ENCODE peak calls at places on chromosomes 13 and 19, in seven cellular contexts. M is esophagus squamous epithelium; I is AG04450; S is WERI-Rb-1; D is H9; K is SJSA1; P is naive thymus-derived CD4-positive, alpha-beta T cell. E is an unnamed sample. For H3K9me3, the result is how much of the 10 kb centered on the place peaks cover.

GRCh38 chr13:41064493-41064892 is 3.2 kb downstream of the WBP4 start:
- DNase-seq in K (no peak), D (no peak), I (peak), S (no peak), P (no peak), M (no peak), E (no peak)

GRCh38 chr13:100984349-100984748 is 309.8 kb upstream of the TMTC4 start:
- DNase-seq in S (no peak), P (no peak), D (no peak), K (no peak), I (no peak), M (no peak), E (no peak)

GRCh38 chr19:52622261-52622660 is 15.9 kb downstream of the ZNF83 start:
- DNase-seq in K (no peak), D (no peak), S (peak), P (no peak), I (no peak), M (no peak), E (no peak)

GRCh38 chr13:50911051-50911690 is 1.6 kb downstream of the RNASEH2B start:
- DNase-seq in S (no peak), K (no peak), D (no peak), P (no peak), I (no peak), M (no peak), E (no peak)

GRCh38 chr13:30572859-30573275 is 44.9 kb upstream of the USPL1 start:
- DNase-seq in I (no peak), K (no peak), M (no peak), P (peak), S (no peak), D (no peak), E (no peak)

GRCh38 chr19:30498707-30499106 is 126.5 kb downstream of the ZNF536 start:
- DNase-seq in D (peak), S (peak), K (no peak), I (no peak), P (no peak), M (no peak), E (no peak)

GRCh38 chr19:5106971-5107370 is 138.1 kb downstream of the KDM4B start:
- DNase-seq in D (no peak), K (no peak), P (no peak), M (no peak), I (no peak), S (no peak), E (no peak)

GRCh38 chr19:678791-679388 is 2.7 kb downstream of the FSTL3 start:
- DNase-seq in M (no peak), P (no peak), D (no peak), S (no peak), I (no peak), K (peak), E (no peak)

GRCh38 chr19:48627211-48627864 is 8.0 kb downstream of the SPHK2 start:
- DNase-seq in I (no peak), K (peak), M (no peak), D (peak), S (no peak), P (no peak), E (no peak)

GRCh38 chr19:19554074-19555023 is 16.3 kb downstream of the CILP2 start:
- DNase-seq in S (peak), P (no peak), M (no peak), K (no peak), D (peak), I (no peak), E (peak)

GRCh38 chr13:112685856-112686255 is 4.0 kb upstream of the ATP11A start:
- DNase-seq in S (no peak), K (no peak), D (peak), M (no peak), I (no peak), P (no peak), E (no peak)

GRCh38 chr13:65746522-65746921 is 1483.6 kb downstream of the PCDH9 start:
- DNase-seq in K (no peak), M (no peak), D (no peak), P (no peak), S (no peak), I (no peak), E (no peak)

GRCh38 chr19:54600228-54600627 is 6.8 kb downstream of the LILRA1 start:
- DNase-seq in S (no peak), I (no peak), M (no peak), D (no peak), P (no peak), K (no peak), E (no peak)

GRCh38 chr13:71290963-71291937 is 575.8 kb downstream of the DACH1 start:
- DNase-seq in K (peak), P (peak), S (no peak), I (no peak), M (no peak), D (no peak), E (no peak)

GRCh38 chr13:32033744-32034143 is 2.2 kb downstream of the FRY start:
- DNase-seq in M (no peak), D (no peak), P (no peak), I (no peak), S (no peak), K (no peak), E (no peak)

GRCh38 chr19:17766543-17767131 is 15.4 kb downstream of the FCHO1 start:
- DNase-seq in D (peak), I (peak), M (no peak), K (peak), P (no peak), S (peak), E (peak)

GRCh38 chr19:54188224-54188871 is 1.0 kb downstream of the MBOAT7 start:
- DNase-seq in P (no peak), D (peak), K (peak), M (no peak), I (no peak), S (no peak), E (no peak)

GRCh38 chr13:109651854-109652253 is 134.5 kb downstream of the IRS2 start:
- DNase-seq in I (no peak), P (no peak), K (peak), D (no peak), M (no peak), S (no peak), E (no peak)

GRCh38 chr13:29550589-29550988 is 44.9 kb downstream of the SLC7A1 start:
- DNase-seq in D (no peak), S (no peak), I (no peak), M (no peak), P (no peak), K (no peak), E (no peak)

GRCh38 chr19:52992109-52993004 is 21.4 kb upstream of the ERVV-1 start:
- DNase-seq in P (no peak), M (no peak), I (no peak), D (peak), K (no peak), S (peak), E (peak)

GRCh38 chr13:33236021-33236420 is 49.5 kb downstream of the STARD13 start:
- DNase-seq in S (no peak), P (no peak), M (no peak), D (no peak), K (no peak), I (no peak), E (no peak)

GRCh38 chr13:26881154-26881553 is 120.6 kb upstream of the GPR12 start:
- DNase-seq in S (no peak), K (no peak), I (peak), M (no peak), P (no peak), D (no peak), E (no peak)

GRCh38 chr19:4352701-4353121 is 9.3 kb downstream of the MPND start:
- DNase-seq in D (peak), I (no peak), K (peak), S (peak), P (peak), M (no peak), E (no peak)

DNA sequence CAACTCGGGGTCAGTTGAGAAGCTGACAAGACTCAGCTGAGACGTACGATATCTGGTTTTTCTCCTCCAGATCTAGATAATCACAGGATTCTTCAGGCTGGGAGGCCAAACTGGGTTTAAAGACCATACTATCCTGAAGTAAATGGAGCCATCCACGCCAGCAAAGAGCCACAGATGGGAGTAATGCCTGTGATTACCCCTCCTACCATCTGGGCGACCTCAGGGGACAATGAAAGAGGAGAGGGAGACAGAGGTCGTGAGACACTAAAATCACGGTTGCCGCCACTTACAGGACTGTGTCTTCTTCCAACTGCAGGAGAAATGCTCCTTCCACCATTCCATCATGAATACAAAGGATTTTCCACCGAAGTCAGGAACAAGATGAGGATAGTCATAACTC is 3.1 kb upstream of the NLRP13 start:
- DNase-seq in S (no peak), D (no peak), M (no peak), P (no peak), I (no peak), K (no peak), E (no peak)
- H3K9me3 ChIP-seq in S (under half), D (half or more), M (under half), P (under half), I (half or more), K (under half), E (under half)

GRCh38 chr19:11390359-11390758 is 6.2 kb upstream of the EPOR start:
- DNase-seq in K (no peak), S (no peak), I (no peak), M (no peak), D (no peak), P (no peak), E (no peak)
- H3K9me3 ChIP-seq in K (under half), S (under half), I (under half), M (under half), D (under half), P (under half), E (under half)

GRCh38 chr13:48712141-48712540 is 58.4 kb downstream of the CYSLTR2 start:
- DNase-seq in I (no peak), K (no peak), S (no peak), P (no peak), D (no peak), M (no peak), E (no peak)
- H3K9me3 ChIP-seq in I (under half), K (under half), S (under half), P (under half), D (under half), M (under half), E (under half)

DNA sequence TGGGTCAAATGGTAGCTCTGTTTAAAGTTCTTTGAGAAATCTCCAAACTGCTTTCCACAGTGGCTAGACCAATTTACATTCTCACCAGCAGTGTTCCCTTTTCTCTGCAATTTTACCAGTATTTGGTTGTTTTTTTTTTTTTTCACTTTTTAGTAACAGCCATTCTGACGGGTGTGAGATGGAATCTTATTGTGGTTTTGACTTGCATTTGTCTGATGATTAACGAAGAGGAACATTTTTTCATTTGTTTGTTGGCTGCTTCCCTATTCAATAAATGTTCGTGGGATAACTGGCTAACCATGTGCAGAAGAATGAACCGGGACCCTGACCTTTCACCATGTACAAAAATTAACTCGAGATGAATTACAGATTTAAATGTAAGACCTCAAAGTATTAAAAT is 31.2 kb downstream of the CYP4F2 start:
- DNase-seq in M (no peak), P (no peak), D (no peak), K (no peak), I (no peak), S (no peak), E (no peak)
- H3K9me3 ChIP-seq in M (under half), P (under half), D (half or more), K (under half), I (under half), S (under half), E (under half)

GRCh38 chr13:36207672-36208071 is 6.7 kb downstream of the SOHLH2 start:
- DNase-seq in D (no peak), S (no peak), M (no peak), P (no peak), K (no peak), I (no peak), E (no peak)
- H3K9me3 ChIP-seq in D (under half), S (under half), M (under half), P (under half), K (under half), I (under half), E (under half)

DNA sequence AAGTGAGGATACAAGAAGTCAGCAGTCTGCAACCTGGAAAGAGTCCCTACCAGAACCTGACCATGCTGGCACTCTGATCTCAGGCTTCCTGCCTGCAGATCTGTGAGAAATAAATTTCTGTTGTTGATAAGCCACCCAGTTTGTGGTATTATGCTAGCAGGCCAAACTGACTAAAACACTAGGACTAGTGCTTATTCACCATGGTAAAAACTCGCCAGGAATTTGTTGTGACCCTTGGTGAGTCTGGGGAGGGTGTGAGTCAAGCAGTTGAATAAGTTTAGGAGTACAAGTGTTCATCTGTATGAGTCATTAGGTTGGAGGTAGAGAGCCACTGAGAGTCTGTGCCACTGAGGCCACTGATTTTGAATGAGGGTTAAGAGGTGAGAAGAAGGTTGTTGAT is 3.6 kb downstream of the ZIK1 start:
- DNase-seq in S (no peak), D (no peak), K (peak), I (peak), P (no peak), M (no peak), E (no peak)
- H3K9me3 ChIP-seq in S (under half), D (under half), K (under half), I (half or more), P (under half), M (half or more), E (half or more)

GRCh38 chr19:56839665-56840451 is 668 bp downstream of the PEG3 start:
- DNase-seq in P (no peak), I (no peak), M (peak), K (no peak), S (peak), D (no peak), E (peak)
- H3K9me3 ChIP-seq in P (under half), I (half or more), M (under half), K (under half), S (under half), D (half or more), E (under half)

DNA sequence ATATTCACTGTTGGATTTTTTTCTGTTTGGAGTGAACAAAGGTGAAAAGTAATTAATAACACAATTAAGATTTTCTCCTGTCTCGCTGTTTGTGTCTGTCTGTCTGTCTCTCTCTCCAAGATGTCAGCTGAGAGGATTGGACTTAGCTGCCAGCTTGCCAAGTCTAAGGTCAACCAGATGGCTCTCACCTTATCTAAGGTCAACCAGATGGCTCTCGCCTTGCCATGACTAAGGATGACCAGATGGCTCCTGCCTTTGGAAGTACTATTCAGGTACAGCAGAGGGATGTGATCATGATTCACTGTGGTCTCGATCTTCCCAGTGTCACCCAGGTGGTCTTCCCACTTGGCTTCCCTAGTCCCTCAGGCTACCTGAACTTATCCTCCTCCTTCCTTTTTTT is 1436.4 kb downstream of the UQCRFS1 start:
- DNase-seq in D (peak), S (peak), I (no peak), K (peak), M (no peak), P (no peak), E (no peak)
- H3K9me3 ChIP-seq in D (under half), S (under half), I (under half), K (under half), M (under half), P (under half), E (under half)

GRCh38 chr13:19072543-19072942 is 109.1 kb downstream of the TUBA3C start:
- DNase-seq in D (no peak), S (no peak), M (no peak), K (no peak), P (no peak), I (no peak), E (no peak)

GRCh38 chr13:19069684-19070397 is 111.8 kb downstream of the TUBA3C start:
- DNase-seq in P (no peak), K (no peak), M (no peak), S (no peak), D (no peak), I (no peak), E (no peak)

GRCh38 chr13:19071161-19071936 is 110.3 kb downstream of the TUBA3C start:
- DNase-seq in I (no peak), S (no peak), D (no peak), M (no peak), K (no peak), P (no peak), E (no peak)

GRCh38 chr13:19067767-19068166 is 113.9 kb downstream of the TUBA3C start:
- DNase-seq in I (no peak), M (no peak), S (no peak), P (no peak), D (no peak), K (no peak), E (no peak)

GRCh38 chr13:19070398-19070735 is 111.3 kb downstream of the TUBA3C start:
- DNase-seq in S (no peak), K (no peak), P (no peak), D (no peak), I (no peak), M (no peak), E (no peak)
- H3K9me3 ChIP-seq in S (under half), K (under half), P (under half), D (half or more), I (half or more), M (under half), E (under half)

E was measured in left ventricle myocardium inferior.